ENCODE peak calls at places on chromosomes 1 and 21, in eight cellular contexts. One of them, this sample, is unnamed.
A peak's percentile ranks its signal among the peaks of the same experiment; 100 is the strongest.

GRCh38 chr1:244304156-244304555 is 147.6 kb downstream of the ADSS2 start:
- DNase-seq in ovary: no peak
- DNase-seq in upper lobe of right lung: no peak
- DNase-seq in lung: no peak
- DNase-seq in heart left ventricle: no peak
- DNase-seq in cardiac muscle cell: no peak
- DNase-seq in spleen: no peak
- DNase-seq in breast epithelium: peak; percentile 79
- DNase-seq in this sample: no peak

GRCh38 chr1:159900086-159900680 is at the start of gene CFAP45:
- DNase-seq in breast epithelium: peak; percentile 84
- DNase-seq in lung: peak; percentile 86
- DNase-seq in upper lobe of right lung: peak; percentile 93
- DNase-seq in cardiac muscle cell: peak; percentile 95
- DNase-seq in heart left ventricle: peak; percentile 85
- DNase-seq in spleen: peak; percentile 88
- DNase-seq in ovary: peak; percentile 31
- DNase-seq in this sample: no peak

GRCh38 chr1:161502181-161502580 is 3.1 kb upstream of the FCGR2A start:
- DNase-seq in lung: no peak
- DNase-seq in ovary: no peak
- DNase-seq in cardiac muscle cell: no peak
- DNase-seq in upper lobe of right lung: no peak
- DNase-seq in heart left ventricle: no peak
- DNase-seq in breast epithelium: no peak
- DNase-seq in spleen: no peak
- DNase-seq in this sample: no peak

GRCh38 chr1:1164701-1165451 is 8.8 kb upstream of the TTLL10 start:
- DNase-seq in breast epithelium: no peak
- DNase-seq in cardiac muscle cell: no peak
- DNase-seq in ovary: no peak
- DNase-seq in heart left ventricle: no peak
- DNase-seq in spleen: no peak
- DNase-seq in upper lobe of right lung: no peak
- DNase-seq in lung: no peak
- DNase-seq in this sample: peak; percentile 86

GRCh38 chr1:167717351-167717750 is 4.4 kb upstream of the MPZL1 start:
- DNase-seq in breast epithelium: no peak
- DNase-seq in heart left ventricle: no peak
- DNase-seq in upper lobe of right lung: no peak
- DNase-seq in lung: no peak
- DNase-seq in cardiac muscle cell: no peak
- DNase-seq in spleen: no peak
- DNase-seq in ovary: no peak
- DNase-seq in this sample: no peak

GRCh38 chr1:39876136-39876535 is 7.2 kb downstream of the TRIT1 start:
- DNase-seq in lung: no peak
- DNase-seq in heart left ventricle: no peak
- DNase-seq in spleen: no peak
- DNase-seq in ovary: no peak
- DNase-seq in breast epithelium: no peak
- DNase-seq in upper lobe of right lung: no peak
- DNase-seq in cardiac muscle cell: no peak
- DNase-seq in this sample: no peak

GRCh38 chr1:162189345-162189744 is 119.9 kb downstream of the NOS1AP start:
- DNase-seq in heart left ventricle: no peak
- DNase-seq in breast epithelium: no peak
- DNase-seq in ovary: no peak
- DNase-seq in spleen: no peak
- DNase-seq in cardiac muscle cell: no peak
- DNase-seq in upper lobe of right lung: no peak
- DNase-seq in lung: no peak
- DNase-seq in this sample: no peak

GRCh38 chr1:157697781-157698569 is 2.6 kb downstream of the FCRL3 start:
- DNase-seq in upper lobe of right lung: no peak
- DNase-seq in breast epithelium: no peak
- DNase-seq in cardiac muscle cell: no peak
- DNase-seq in ovary: no peak
- DNase-seq in spleen: no peak
- DNase-seq in heart left ventricle: no peak
- DNase-seq in lung: no peak
- DNase-seq in this sample: no peak

GRCh38 chr1:51714374-51715019 is 97.6 kb downstream of the OSBPL9 start:
- DNase-seq in cardiac muscle cell: no peak
- DNase-seq in breast epithelium: no peak
- DNase-seq in spleen: no peak
- DNase-seq in lung: no peak
- DNase-seq in ovary: no peak
- DNase-seq in heart left ventricle: no peak
- DNase-seq in upper lobe of right lung: no peak
- DNase-seq in this sample: no peak

DNA sequence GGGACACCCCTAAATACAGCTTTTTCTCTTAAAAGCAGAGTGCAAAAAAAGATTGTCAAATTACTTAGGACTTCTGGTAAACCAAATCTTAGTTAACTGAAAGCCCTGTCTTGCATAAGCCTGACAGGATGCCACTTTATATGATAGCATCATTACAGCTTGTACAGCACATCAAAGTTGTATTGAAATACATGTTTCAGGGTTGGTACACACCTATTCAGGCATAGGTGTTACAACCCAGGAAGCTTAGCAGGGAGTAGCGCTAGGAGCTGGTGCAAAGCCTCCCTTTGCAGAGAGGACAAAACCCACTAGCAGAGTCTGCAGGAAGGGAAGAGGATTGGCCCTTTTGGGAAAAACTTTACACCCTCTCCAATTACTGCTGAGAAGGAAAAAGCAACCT is 258.9 kb upstream of the SGIP1 start:
- DNase-seq in breast epithelium: no peak
- DNase-seq in lung: no peak
- DNase-seq in ovary: no peak
- DNase-seq in upper lobe of right lung: no peak
- DNase-seq in spleen: no peak
- DNase-seq in heart left ventricle: no peak
- DNase-seq in cardiac muscle cell: no peak
- DNase-seq in this sample: no peak
- H3K4me1 ChIP-seq in breast epithelium: peaks cover 4% of the 10 kb centered on the region
- H3K4me1 ChIP-seq in lung: peaks cover 18% of the 10 kb centered on the region
- H3K4me1 ChIP-seq in ovary: peaks cover 8% of the 10 kb centered on the region
- H3K4me1 ChIP-seq in upper lobe of right lung: peaks cover 64% of the 10 kb centered on the region
- H3K4me1 ChIP-seq in spleen: peaks cover 70% of the 10 kb centered on the region
- H3K4me1 ChIP-seq in heart left ventricle: peaks cover 45% of the 10 kb centered on the region
- H3K4me1 ChIP-seq in cardiac muscle cell: peaks cover 34% of the 10 kb centered on the region
- H3K4me1 ChIP-seq in this sample: peaks cover 8% of the 10 kb centered on the region

DNA sequence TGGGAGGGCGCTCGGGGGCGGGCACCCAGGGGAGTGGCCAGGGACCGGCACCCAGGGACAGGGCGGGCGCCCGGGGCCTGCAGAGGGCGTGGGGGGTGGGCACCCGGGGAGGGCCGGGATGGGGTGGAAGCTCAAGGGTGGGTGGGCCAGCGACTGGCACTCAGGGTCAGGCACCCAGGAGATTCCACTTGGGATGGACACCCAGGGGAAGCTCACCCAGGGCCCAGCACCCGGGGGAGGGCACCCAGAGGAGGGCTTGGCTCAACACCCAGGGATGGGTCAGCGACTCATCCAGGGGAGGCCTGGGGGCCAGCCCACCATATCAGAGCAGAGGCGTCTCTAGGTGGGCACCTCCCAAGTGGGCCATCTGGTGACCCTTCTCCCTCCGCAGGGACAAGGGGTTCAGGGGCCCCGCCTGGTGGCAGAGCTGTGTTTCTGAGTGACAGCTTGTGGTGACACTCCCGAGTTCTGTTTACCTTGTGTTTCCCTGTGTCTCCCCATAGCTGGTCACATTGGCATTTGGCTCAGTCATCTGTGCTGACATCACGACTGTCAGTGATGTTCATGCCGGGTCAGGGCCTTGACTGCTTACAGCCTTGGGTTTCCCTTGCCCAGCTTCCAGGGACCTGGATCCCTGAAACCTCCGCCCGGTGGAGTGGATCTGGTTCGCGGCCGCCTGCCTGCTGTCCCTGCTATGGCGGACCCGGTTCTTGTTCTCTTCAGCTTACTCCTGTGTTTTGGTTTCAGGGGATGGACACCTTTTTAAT is 749 bp downstream of the IBA57 start:
- DNase-seq in lung: peak; percentile 56
- DNase-seq in ovary: peak; percentile 66
- DNase-seq in heart left ventricle: peak; percentile 80
- DNase-seq in breast epithelium: peak; percentile 93
- DNase-seq in spleen: peak; percentile 91
- DNase-seq in upper lobe of right lung: no peak
- DNase-seq in cardiac muscle cell: peak; percentile 60
- DNase-seq in this sample: peak; percentile 55
- H3K27ac ChIP-seq in lung: peak overlapping the region; percentile 98
- H3K27ac ChIP-seq in ovary: peak overlapping the region; percentile 100
- H3K27ac ChIP-seq in heart left ventricle: peak overlapping the region; percentile 100
- H3K27ac ChIP-seq in breast epithelium: peak overlapping the region; percentile 100
- H3K27ac ChIP-seq in spleen: peak overlapping the region; percentile 100
- H3K27ac ChIP-seq in upper lobe of right lung: peak overlapping the region; percentile 99
- H3K27ac ChIP-seq in cardiac muscle cell: peak overlapping the region; percentile 96
- H3K27ac ChIP-seq in this sample: peak overlapping the region; percentile 75

GRCh38 chr21:45318556-45319341 is 31.1 kb upstream of the POFUT2 start:
- DNase-seq in heart left ventricle: peak; percentile 91
- DNase-seq in ovary: peak; percentile 48
- DNase-seq in breast epithelium: no peak
- DNase-seq in lung: no peak
- DNase-seq in spleen: peak; percentile 84
- DNase-seq in upper lobe of right lung: peak; percentile 78
- DNase-seq in cardiac muscle cell: no peak
- DNase-seq in this sample: no peak
- H3K4me1 ChIP-seq in heart left ventricle: peaks cover 37% of the 10 kb centered on the region
- H3K4me1 ChIP-seq in ovary: peaks cover 18% of the 10 kb centered on the region
- H3K4me1 ChIP-seq in breast epithelium: peaks cover 4% of the 10 kb centered on the region
- H3K4me1 ChIP-seq in lung: peaks cover 6% of the 10 kb centered on the region
- H3K4me1 ChIP-seq in spleen: peaks cover 21% of the 10 kb centered on the region
- H3K4me1 ChIP-seq in upper lobe of right lung: peaks cover 41% of the 10 kb centered on the region
- H3K4me1 ChIP-seq in cardiac muscle cell: peaks cover 20% of the 10 kb centered on the region
- H3K4me1 ChIP-seq in this sample: no peaks in the 10 kb centered on the region

GRCh38 chr1:21940492-21940891 is 3.4 kb upstream of the HSPG2 start:
- DNase-seq in lung: no peak
- DNase-seq in cardiac muscle cell: no peak
- DNase-seq in spleen: no peak
- DNase-seq in breast epithelium: no peak
- DNase-seq in ovary: no peak
- DNase-seq in heart left ventricle: no peak
- DNase-seq in upper lobe of right lung: no peak
- DNase-seq in this sample: no peak

GRCh38 chr1:21946836-21947587 is 9.9 kb upstream of the HSPG2 start:
- DNase-seq in ovary: no peak
- DNase-seq in upper lobe of right lung: no peak
- DNase-seq in spleen: no peak
- DNase-seq in cardiac muscle cell: no peak
- DNase-seq in lung: no peak
- DNase-seq in breast epithelium: no peak
- DNase-seq in heart left ventricle: peak; percentile 59
- DNase-seq in this sample: no peak

GRCh38 chr1:21942464-21942863 is 5.4 kb upstream of the HSPG2 start:
- DNase-seq in ovary: no peak
- DNase-seq in heart left ventricle: no peak
- DNase-seq in breast epithelium: no peak
- DNase-seq in spleen: no peak
- DNase-seq in upper lobe of right lung: no peak
- DNase-seq in lung: no peak
- DNase-seq in cardiac muscle cell: peak; percentile 46
- DNase-seq in this sample: no peak

GRCh38 chr1:21941370-21941769 is 4.3 kb upstream of the HSPG2 start:
- DNase-seq in upper lobe of right lung: no peak
- DNase-seq in heart left ventricle: no peak
- DNase-seq in lung: no peak
- DNase-seq in ovary: no peak
- DNase-seq in cardiac muscle cell: no peak
- DNase-seq in spleen: no peak
- DNase-seq in breast epithelium: no peak
- DNase-seq in this sample: no peak

GRCh38 chr1:21944261-21945074 is 7.4 kb upstream of the HSPG2 start:
- DNase-seq in lung: no peak
- DNase-seq in breast epithelium: peak; percentile 47
- DNase-seq in ovary: no peak
- DNase-seq in upper lobe of right lung: no peak
- DNase-seq in cardiac muscle cell: no peak
- DNase-seq in heart left ventricle: no peak
- DNase-seq in spleen: no peak
- DNase-seq in this sample: no peak
- H3K27ac ChIP-seq in lung: no peak overlapping the region
- H3K27ac ChIP-seq in breast epithelium: peak overlapping the region; percentile 61
- H3K27ac ChIP-seq in ovary: no peak overlapping the region
- H3K27ac ChIP-seq in upper lobe of right lung: peak overlapping the region; percentile 17
- H3K27ac ChIP-seq in cardiac muscle cell: peak overlapping the region; percentile 54
- H3K27ac ChIP-seq in heart left ventricle: peak overlapping the region; percentile 90
- H3K27ac ChIP-seq in spleen: no peak overlapping the region
- H3K27ac ChIP-seq in this sample: no peak overlapping the region

GRCh38 chr1:201730611-201731010 is 98.3 kb upstream of the IPO9 start:
- DNase-seq in cardiac muscle cell: no peak
- DNase-seq in upper lobe of right lung: no peak
- DNase-seq in ovary: no peak
- DNase-seq in spleen: no peak
- DNase-seq in breast epithelium: no peak
- DNase-seq in lung: no peak
- DNase-seq in heart left ventricle: no peak
- DNase-seq in this sample: no peak
- H3K4me1 ChIP-seq in cardiac muscle cell: peaks cover 77% of the 10 kb centered on the region
- H3K4me1 ChIP-seq in upper lobe of right lung: peaks cover 13% of the 10 kb centered on the region
- H3K4me1 ChIP-seq in ovary: no peaks in the 10 kb centered on the region
- H3K4me1 ChIP-seq in spleen: no peaks in the 10 kb centered on the region
- H3K4me1 ChIP-seq in breast epithelium: no peaks in the 10 kb centered on the region
- H3K4me1 ChIP-seq in lung: peaks cover 19% of the 10 kb centered on the region
- H3K4me1 ChIP-seq in heart left ventricle: peaks cover 77% of the 10 kb centered on the region
- H3K4me1 ChIP-seq in this sample: peaks cover 4% of the 10 kb centered on the region

DNA sequence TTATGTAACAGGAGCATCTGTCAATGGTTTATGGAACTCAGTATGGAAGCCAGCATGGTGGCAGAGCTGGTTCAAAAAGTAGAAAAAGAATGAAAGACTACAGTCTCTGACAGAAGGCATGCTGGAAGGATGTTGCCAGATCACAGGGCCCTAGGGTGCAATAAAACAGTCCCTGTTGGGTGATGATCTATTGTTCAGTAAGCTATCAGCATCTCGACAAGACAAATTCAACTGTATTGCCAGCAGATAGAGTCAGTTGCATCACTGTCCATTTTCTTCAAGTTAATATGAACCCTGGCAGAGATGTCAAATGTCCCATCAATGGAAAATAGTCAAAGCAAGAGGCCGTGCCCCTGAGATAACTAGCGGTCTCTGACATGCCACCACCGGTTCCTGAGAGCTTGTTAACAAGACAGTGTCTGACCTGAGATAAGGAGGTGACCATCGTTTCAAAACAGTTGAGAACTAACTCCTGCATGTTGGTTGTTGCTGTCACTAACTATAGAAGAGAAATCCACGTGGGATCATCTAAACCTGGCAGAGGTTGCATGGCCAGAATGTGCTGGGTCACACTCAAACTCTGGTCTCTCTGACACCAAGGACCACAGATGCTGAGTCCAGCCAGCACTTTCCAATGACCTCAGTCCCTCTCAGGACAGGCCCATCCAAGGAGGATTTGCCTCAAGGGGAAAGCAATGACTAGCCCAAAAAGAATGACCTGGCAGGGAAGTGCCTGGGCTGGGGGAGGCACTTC is 125.9 kb downstream of the RIPK4 start:
- DNase-seq in upper lobe of right lung: peak; percentile 22
- DNase-seq in cardiac muscle cell: no peak
- DNase-seq in lung: no peak
- DNase-seq in breast epithelium: no peak
- DNase-seq in ovary: no peak
- DNase-seq in heart left ventricle: no peak
- DNase-seq in spleen: no peak
- DNase-seq in this sample: no peak
- H3K27ac ChIP-seq in upper lobe of right lung: peak overlapping the region; percentile 42
- H3K27ac ChIP-seq in cardiac muscle cell: no peak overlapping the region
- H3K27ac ChIP-seq in lung: no peak overlapping the region
- H3K27ac ChIP-seq in breast epithelium: peak overlapping the region; percentile 65
- H3K27ac ChIP-seq in ovary: no peak overlapping the region
- H3K27ac ChIP-seq in heart left ventricle: peak overlapping the region; percentile 64
- H3K27ac ChIP-seq in spleen: no peak overlapping the region
- H3K27ac ChIP-seq in this sample: peak overlapping the region; percentile 99

This sample was measured in foreskin keratinocyte.